ENCODE peak calls at places on chromosomes 7 and 10, in five cellular contexts. V is GM12878, O is astrocyte of the cerebellum, Q is activated B cell treated with CpG ODN at 0.5 μM for 24 hours, H is psoas muscle. M is an unnamed sample.

GRCh38 chr10:27391916-27392315 is 112.2 kb upstream of the RAB18 start:
- DNase-seq in O (no peak), V (no peak), Q (no peak), H (no peak), M (no peak)

GRCh38 chr7:87628780-87629569 is 777 bp downstream of the RUNDC3B start:
- DNase-seq in O (no peak), H (peak; percentile 57), Q (peak; percentile 44), V (no peak), M (no peak)

GRCh38 chr7:17402628-17403278 is 104.3 kb downstream of the AHR start:
- DNase-seq in H (no peak), O (no peak), V (peak; percentile 90), Q (no peak), M (peak; percentile 69)

GRCh38 chr10:24463683-24464426 is 254.9 kb downstream of the KIAA1217 start:
- DNase-seq in O (peak; percentile 96), V (no peak), H (no peak), Q (no peak), M (peak; percentile 35)

GRCh38 chr10:31921031-31921430 is 7.6 kb downstream of the ARHGAP12 start:
- DNase-seq in H (no peak), Q (no peak), V (peak; percentile 51), O (no peak), M (no peak)

GRCh38 chr7:50504646-50505546 is 54.7 kb upstream of the FIGNL1 start:
- DNase-seq in O (no peak), H (peak; percentile 66), Q (no peak), V (no peak), M (no peak)

GRCh38 chr10:114632869-114633715 is 25.0 kb downstream of the ABLIM1 start:
- DNase-seq in O (peak; percentile 22), Q (no peak), V (no peak), H (no peak), M (no peak)

GRCh38 chr7:132250480-132251326 is 325.6 kb downstream of the PLXNA4 start:
- DNase-seq in V (no peak), O (no peak), H (no peak), Q (no peak), M (no peak)

GRCh38 chr7:22549667-22550513 is 49.9 kb upstream of the STEAP1B start:
- DNase-seq in O (no peak), H (no peak), V (no peak), Q (peak; percentile 46), M (no peak)

GRCh38 chr7:4998830-4999768 is 40.1 kb upstream of the MMD2 start:
- DNase-seq in O (no peak), V (no peak), Q (no peak), H (no peak), M (no peak)

GRCh38 chr10:103687718-103688117 is 167.7 kb downstream of the SH3PXD2A start:
- DNase-seq in H (no peak), V (no peak), O (no peak), Q (no peak), M (no peak)

GRCh38 chr7:139901411-139901810 is 72.3 kb downstream of the TBXAS1 start:
- DNase-seq in V (no peak), H (no peak), O (no peak), Q (no peak), M (peak; percentile 37)

GRCh38 chr10:43407148-43407575 is 1.8 kb downstream of the HNRNPF start:
- DNase-seq in H (peak; percentile 78), V (no peak), O (no peak), Q (peak; percentile 69), M (no peak)

GRCh38 chr7:87564290-87564963 is 36.3 kb downstream of the ABCB1 start:
- DNase-seq in Q (no peak), V (no peak), O (no peak), H (no peak), M (peak; percentile 16)

GRCh38 chr10:124346831-124347230 is 71.9 kb downstream of the OAT start:
- DNase-seq in O (no peak), H (no peak), Q (no peak), V (no peak), M (no peak)

GRCh38 chr7:155955367-155955635 is 143.0 kb upstream of the SHH start:
- DNase-seq in H (no peak), V (no peak), Q (no peak), O (no peak), M (no peak)

GRCh38 chr10:132616170-132616994 is 78.8 kb downstream of the INPP5A start:
- DNase-seq in V (no peak), O (no peak), Q (peak; percentile 10), H (no peak), M (no peak)

GRCh38 chr10:77386833-77387232 is 250.8 kb downstream of the KCNMA1 start:
- DNase-seq in H (no peak), V (no peak), O (no peak), Q (no peak), M (no peak)

GRCh38 chr10:132272767-132273090 is 35.0 kb downstream of the STK32C start:
- DNase-seq in V (no peak), Q (no peak), O (no peak), H (no peak), M (no peak)

GRCh38 chr7:102125127-102125561 is 161.5 kb upstream of the SH2B2 start:
- DNase-seq in H (peak; percentile 60), V (peak; percentile 51), Q (peak; percentile 28), O (peak; percentile 34), M (peak; percentile 45)

GRCh38 chr7:68043546-68043945 is 1046.9 kb downstream of the TYW1 start:
- DNase-seq in Q (no peak), H (no peak), V (no peak), O (no peak), M (no peak)

GRCh38 chr7:148535227-148535626 is 55.3 kb upstream of the C7orf33 start:
- DNase-seq in V (no peak), Q (no peak), O (no peak), H (no peak), M (no peak)
- TF ChIP-seq CTCF in V (peak; percentile 29), Q (no peak), O (no peak), H (no peak), M (peak; percentile 38)

GRCh38 chr7:26860361-26860760 is 4.0 kb downstream of the SKAP2 start:
- DNase-seq in H (no peak), Q (no peak), O (no peak), V (no peak), M (no peak)
- TF ChIP-seq CTCF in H (no peak), Q (no peak), O (no peak), V (peak; percentile 43), M (no peak)

GRCh38 chr10:1100143-1100542 is 44.0 kb downstream of the WDR37 start:
- DNase-seq in O (no peak), V (no peak), Q (no peak), H (no peak), M (no peak)

GRCh38 chr10:1102392-1102791 is 46.2 kb downstream of the WDR37 start:
- DNase-seq in V (no peak), Q (no peak), O (no peak), H (no peak), M (no peak)

GRCh38 chr10:1101946-1102345 is 45.8 kb downstream of the WDR37 start:
- DNase-seq in Q (no peak), O (no peak), V (no peak), H (no peak), M (no peak)

GRCh38 chr10:1102836-1103235 is 46.7 kb downstream of the WDR37 start:
- DNase-seq in H (no peak), Q (no peak), V (no peak), O (no peak), M (no peak)

DNA sequence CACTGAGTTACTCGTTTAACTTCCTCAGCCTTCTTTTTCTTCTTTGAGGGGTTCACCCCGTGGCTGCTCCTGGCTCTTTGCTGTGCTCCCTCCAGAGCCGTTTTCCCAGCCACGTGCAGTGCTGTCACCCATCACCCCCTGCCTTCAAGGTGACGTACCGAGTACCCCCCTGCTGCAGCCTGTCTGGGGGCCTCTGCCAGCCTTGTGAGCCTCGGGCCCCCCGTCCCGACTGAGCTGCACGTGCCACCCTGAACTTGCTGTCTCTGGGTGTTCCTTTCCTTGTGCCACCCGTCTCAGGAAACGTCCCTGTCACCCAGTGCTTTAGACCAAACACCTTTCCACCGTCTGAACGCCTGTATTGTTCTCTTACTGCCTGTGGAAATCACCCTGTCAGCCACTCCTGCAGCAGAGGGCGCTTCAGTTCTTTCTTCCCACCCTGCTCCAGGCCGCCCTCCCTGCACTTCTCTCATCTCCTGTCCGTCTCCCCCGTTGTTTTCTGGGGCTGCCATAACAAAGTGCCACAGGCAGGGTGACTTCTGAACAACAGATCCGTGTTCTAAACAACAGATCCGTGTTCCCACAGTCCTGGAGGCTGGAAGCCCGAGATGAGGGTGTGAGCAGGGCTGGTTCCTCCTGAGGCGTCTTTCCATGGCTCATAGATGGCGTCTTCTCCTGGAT is 44.6 kb downstream of the WDR37 start:
- DNase-seq in O (no peak), V (no peak), H (no peak), Q (no peak), M (no peak)
- TF ChIP-seq CTCF in O (no peak), V (no peak), H (no peak), Q (no peak), M (no peak)

GRCh38 chr10:71724539-71724938 is 5.0 kb upstream of the C10orf105 start:
- DNase-seq in H (no peak), Q (no peak), V (no peak), O (no peak), M (no peak)

GRCh38 chr10:71726673-71727428 is 7.3 kb upstream of the C10orf105 start:
- DNase-seq in O (no peak), V (peak; percentile 69), H (no peak), Q (no peak), M (peak; percentile 52)

GRCh38 chr10:71727429-71728217 is 8.0 kb upstream of the C10orf105 start:
- DNase-seq in O (no peak), H (peak; percentile 81), Q (no peak), V (peak; percentile 90), M (peak; percentile 87)

GRCh38 chr10:71725249-71725648 is 5.7 kb upstream of the C10orf105 start:
- DNase-seq in Q (no peak), H (no peak), O (no peak), V (no peak), M (no peak)

DNA sequence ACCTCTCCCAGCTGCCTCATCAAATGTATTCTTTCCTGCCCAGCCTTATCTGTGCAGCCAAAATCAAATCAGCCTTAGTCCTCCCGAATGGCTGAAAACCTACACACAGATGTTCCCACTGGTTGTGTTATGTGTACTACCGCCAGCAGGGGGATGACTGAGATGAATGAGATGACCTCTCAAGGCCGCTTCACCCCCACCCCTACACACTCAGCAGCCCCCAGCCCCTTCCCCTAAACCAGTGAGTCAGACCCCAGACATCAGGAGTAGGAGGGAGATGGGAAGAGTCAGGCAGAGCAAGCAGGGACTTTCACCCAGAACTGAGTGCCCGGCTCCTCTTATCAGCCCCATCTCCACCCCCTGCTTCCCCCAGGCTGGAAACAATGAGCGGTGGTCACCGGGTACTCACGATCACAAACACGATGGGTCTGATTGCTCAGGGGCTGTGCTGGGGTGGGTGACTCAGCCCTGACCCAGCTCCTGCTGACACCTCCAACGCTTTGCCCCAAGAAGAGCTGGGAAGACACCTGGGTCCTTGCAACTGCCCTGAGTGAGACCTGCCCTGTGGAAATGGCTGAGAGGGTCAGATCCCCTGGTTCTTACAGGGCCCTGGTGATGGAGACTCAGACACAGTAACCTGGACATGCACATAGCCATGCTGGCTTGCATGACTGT is 6.6 kb upstream of the C10orf105 start:
- DNase-seq in Q (no peak), V (no peak), O (no peak), H (no peak), M (no peak)
- TF ChIP-seq CTCF in Q (no peak), V (peak; percentile 26), O (peak; percentile 44), H (no peak), M (peak; percentile 67)

GRCh38 chr10:85612833-85613232 is 753.8 kb downstream of the GRID1 start:
- DNase-seq in H (no peak), O (no peak), Q (no peak), V (no peak), M (no peak)
- TF ChIP-seq CTCF in H (peak; percentile 7), O (peak; percentile 6), Q (no peak), V (no peak), M (peak; percentile 49)

M was measured in GM12864.